ENCODE peak calls at places on chromosomes 4 and X, in eight cellular contexts. X is activated T-cell treated with anti-CD3 and anti-CD28 coated beads for 1 hour; D is small intestine; O is T-helper 17 cell; W is cardiac muscle cell; A is GM03348; Y is LHCN-M2; C is stimulated activated CD4-positive, alpha-beta T cell treated with anti-CD3 and anti-CD28 coated beads, Interleukin-15, amount 100 ng/mL, for 1 hour. S is an unnamed sample.

GRCh38 chr4:59161249-59161648 is 2038.9 kb upstream of the ADGRL3 start:
- DNase-seq in O (no peak), Y (no peak), D (no peak), A (no peak), C (no peak), W (no peak), X (no peak), S (no peak)

GRCh38 chr4:3268395-3269104 is 19.6 kb downstream of the MSANTD1 start:
- DNase-seq in X (no peak), A (no peak), O (no peak), D (no peak), C (no peak), W (no peak), Y (no peak), S (no peak)

GRCh38 chr4:121270384-121270783 is 106.3 kb upstream of the TNIP3 start:
- DNase-seq in W (no peak), C (no peak), Y (peak; percentile 7), X (no peak), D (no peak), A (no peak), O (no peak), S (no peak)

GRCh38 chr4:71209161-71209560 is 129.7 kb upstream of the SLC4A4 start:
- DNase-seq in C (no peak), X (no peak), W (peak; percentile 65), Y (peak; percentile 50), O (no peak), D (no peak), A (peak; percentile 81), S (peak; percentile 47)

GRCh38 chrX:38999967-39000745 is 198.9 kb downstream of the MID1IP1 start:
- DNase-seq in A (peak; percentile 8), X (no peak), D (no peak), Y (no peak), O (no peak), C (no peak), W (no peak), S (no peak)

GRCh38 chr4:6601661-6602250 is 26.8 kb downstream of the MAN2B2 start:
- DNase-seq in X (no peak), W (no peak), A (no peak), D (no peak), C (no peak), O (no peak), Y (no peak), S (no peak)

GRCh38 chr4:1767770-1768366 is 25.2 kb upstream of the FGFR3 start:
- DNase-seq in Y (no peak), D (peak; percentile 40), O (no peak), X (no peak), W (peak; percentile 42), A (peak; percentile 78), C (no peak), S (no peak)

GRCh38 chr4:136687118-136687517 is 845.2 kb downstream of the PCDH18 start:
- DNase-seq in Y (no peak), C (no peak), D (no peak), X (no peak), A (no peak), W (peak; percentile 6), O (no peak), S (no peak)

GRCh38 chrX:58025979-58026378 is 115.7 kb upstream of the ZXDA start:
- DNase-seq in D (peak; percentile 2), A (peak; percentile 2), X (peak; percentile 0), O (no peak), C (no peak), Y (peak; percentile 3), W (peak; percentile 2), S (no peak)

GRCh38 chr4:170271723-170272122 is 182.0 kb upstream of the AADAT start:
- DNase-seq in Y (no peak), C (no peak), A (no peak), X (no peak), D (no peak), W (no peak), O (no peak), S (no peak)

GRCh38 chr4:180057891-180058643 is 2185.1 kb upstream of the TENM3 start:
- DNase-seq in D (peak; percentile 9), O (no peak), A (peak; percentile 34), X (no peak), W (peak; percentile 16), C (no peak), Y (no peak), S (peak; percentile 11)

GRCh38 chr4:141028024-141028529 is 105.2 kb downstream of the RNF150 start:
- DNase-seq in X (no peak), W (peak; percentile 22), O (no peak), A (peak; percentile 53), D (no peak), Y (peak; percentile 6), C (no peak), S (peak; percentile 57)

GRCh38 chr4:56622176-56622575 is 58.9 kb downstream of the HOPX start:
- DNase-seq in Y (peak; percentile 10), O (no peak), X (no peak), W (no peak), A (no peak), C (no peak), D (no peak), S (peak; percentile 50)